ENCODE peak calls at places on chromosomes 16 and 17, in six cellular contexts. One of them, this sample, is unnamed.

GRCh38 chr17:72931163-72931562 is 161.3 kb downstream of the SLC39A11 start:
- DNase-seq in prostate gland: no peak
- DNase-seq in suprapubic skin: no peak
- DNase-seq in vagina: no peak
- DNase-seq in GM12892: peak; percentile 32
- DNase-seq in HL-60: no peak
- DNase-seq in this sample: no peak

GRCh38 chr16:58377932-58378331 is 14.3 kb upstream of the GINS3 start:
- DNase-seq in prostate gland: no peak
- DNase-seq in suprapubic skin: no peak
- DNase-seq in vagina: no peak
- DNase-seq in GM12892: no peak
- DNase-seq in HL-60: no peak
- DNase-seq in this sample: no peak

GRCh38 chr17:37847102-37847501 is 77.1 kb upstream of the TBC1D3K start:
- DNase-seq in prostate gland: no peak
- DNase-seq in suprapubic skin: peak; percentile 26
- DNase-seq in vagina: no peak
- DNase-seq in GM12892: no peak
- DNase-seq in HL-60: no peak
- DNase-seq in this sample: no peak

GRCh38 chr17:76528156-76528527 is 9.4 kb downstream of the CYGB start:
- DNase-seq in prostate gland: no peak
- DNase-seq in suprapubic skin: no peak
- DNase-seq in vagina: no peak
- DNase-seq in GM12892: peak; percentile 28
- DNase-seq in HL-60: no peak
- DNase-seq in this sample: no peak

GRCh38 chr17:72702998-72703397 is 389.5 kb downstream of the SLC39A11 start:
- DNase-seq in prostate gland: no peak
- DNase-seq in suprapubic skin: no peak
- DNase-seq in vagina: no peak
- DNase-seq in GM12892: no peak
- DNase-seq in HL-60: no peak
- DNase-seq in this sample: no peak

GRCh38 chr17:39828443-39828842 is 35.7 kb downstream of the IKZF3 start:
- DNase-seq in prostate gland: no peak
- DNase-seq in suprapubic skin: no peak
- DNase-seq in vagina: no peak
- DNase-seq in GM12892: no peak
- DNase-seq in HL-60: no peak
- DNase-seq in this sample: no peak

GRCh38 chr17:17957584-17957916 is 14.7 kb downstream of the TOM1L2 start:
- DNase-seq in prostate gland: no peak
- DNase-seq in suprapubic skin: no peak
- DNase-seq in vagina: no peak
- DNase-seq in GM12892: no peak
- DNase-seq in HL-60: no peak
- DNase-seq in this sample: no peak

GRCh38 chr17:17721140-17721668 is 39.9 kb downstream of the RAI1 start:
- DNase-seq in prostate gland: no peak
- DNase-seq in suprapubic skin: no peak
- DNase-seq in vagina: no peak
- DNase-seq in GM12892: no peak
- DNase-seq in HL-60: no peak
- DNase-seq in this sample: no peak

GRCh38 chr17:78474631-78475146 is 96.2 kb downstream of the PGS1 start:
- DNase-seq in prostate gland: no peak
- DNase-seq in suprapubic skin: no peak
- DNase-seq in vagina: no peak
- DNase-seq in GM12892: no peak
- DNase-seq in HL-60: no peak
- DNase-seq in this sample: no peak

GRCh38 chr17:76529224-76529642 is 8.3 kb downstream of the CYGB start:
- DNase-seq in prostate gland: peak; percentile 67
- DNase-seq in suprapubic skin: peak; percentile 92
- DNase-seq in vagina: peak; percentile 98
- DNase-seq in GM12892: no peak
- DNase-seq in HL-60: no peak
- DNase-seq in this sample: no peak

GRCh38 chr17:32882734-32883133 is 5.8 kb upstream of the MYO1D start:
- DNase-seq in prostate gland: no peak
- DNase-seq in suprapubic skin: no peak
- DNase-seq in vagina: no peak
- DNase-seq in GM12892: no peak
- DNase-seq in HL-60: no peak
- DNase-seq in this sample: no peak

GRCh38 chr16:73483934-73484712 is 436.2 kb upstream of the ZFHX3 start:
- DNase-seq in prostate gland: no peak
- DNase-seq in suprapubic skin: no peak
- DNase-seq in vagina: no peak
- DNase-seq in GM12892: no peak
- DNase-seq in HL-60: no peak
- DNase-seq in this sample: no peak

GRCh38 chr17:9290226-9290613 is 268.9 kb downstream of the NTN1 start:
- DNase-seq in prostate gland: no peak
- DNase-seq in suprapubic skin: no peak
- DNase-seq in vagina: no peak
- DNase-seq in GM12892: no peak
- DNase-seq in HL-60: no peak
- DNase-seq in this sample: no peak

GRCh38 chr17:12974319-12974661 is 43.5 kb downstream of the ELAC2 start:
- DNase-seq in prostate gland: no peak
- DNase-seq in suprapubic skin: no peak
- DNase-seq in vagina: no peak
- DNase-seq in GM12892: no peak
- DNase-seq in HL-60: no peak
- DNase-seq in this sample: no peak

GRCh38 chr16:20249247-20249646 is 78.1 kb downstream of the GP2 start:
- DNase-seq in prostate gland: no peak
- DNase-seq in suprapubic skin: no peak
- DNase-seq in vagina: no peak
- DNase-seq in GM12892: no peak
- DNase-seq in HL-60: no peak
- DNase-seq in this sample: no peak

GRCh38 chr17:40564195-40564882 is 933 bp downstream of the CCR7 start:
- DNase-seq in prostate gland: no peak
- DNase-seq in suprapubic skin: no peak
- DNase-seq in vagina: no peak
- DNase-seq in GM12892: no peak
- DNase-seq in HL-60: no peak
- DNase-seq in this sample: no peak

GRCh38 chr17:50316016-50316587 is 29.8 kb upstream of the XYLT2 start:
- DNase-seq in prostate gland: no peak
- DNase-seq in suprapubic skin: no peak
- DNase-seq in vagina: no peak
- DNase-seq in GM12892: no peak
- DNase-seq in HL-60: no peak
- DNase-seq in this sample: peak; percentile 70

GRCh38 chr17:64459284-64459747 is 10.4 kb downstream of the MILR1 start:
- DNase-seq in prostate gland: no peak
- DNase-seq in suprapubic skin: no peak
- DNase-seq in vagina: no peak
- DNase-seq in GM12892: no peak
- DNase-seq in HL-60: no peak
- DNase-seq in this sample: no peak

GRCh38 chr16:57485916-57486857 is at the start of gene DOK4:
- DNase-seq in prostate gland: peak; percentile 74
- DNase-seq in suprapubic skin: no peak
- DNase-seq in vagina: no peak
- DNase-seq in GM12892: peak; percentile 97
- DNase-seq in HL-60: no peak
- DNase-seq in this sample: no peak

GRCh38 chr17:67293251-67294203 is 48.5 kb upstream of the HELZ start:
- DNase-seq in prostate gland: peak; percentile 43
- DNase-seq in suprapubic skin: peak; percentile 86
- DNase-seq in vagina: no peak
- DNase-seq in GM12892: peak; percentile 65
- DNase-seq in HL-60: peak; percentile 59
- DNase-seq in this sample: peak; percentile 16

GRCh38 chr17:82291582-82292250 is 18.2 kb upstream of the CSNK1D start:
- DNase-seq in prostate gland: no peak
- DNase-seq in suprapubic skin: no peak
- DNase-seq in vagina: no peak
- DNase-seq in GM12892: no peak
- DNase-seq in HL-60: no peak
- DNase-seq in this sample: no peak

GRCh38 chr17:82292251-82293154 is 19.0 kb upstream of the CSNK1D start:
- DNase-seq in prostate gland: peak; percentile 96
- DNase-seq in suprapubic skin: peak; percentile 98
- DNase-seq in vagina: peak; percentile 99
- DNase-seq in GM12892: peak; percentile 99
- DNase-seq in HL-60: peak; percentile 99
- DNase-seq in this sample: peak; percentile 90

GRCh38 chr17:82296511-82297279 is 20.7 kb downstream of the CD7 start:
- DNase-seq in prostate gland: no peak
- DNase-seq in suprapubic skin: no peak
- DNase-seq in vagina: no peak
- DNase-seq in GM12892: no peak
- DNase-seq in HL-60: no peak
- DNase-seq in this sample: no peak

GRCh38 chr17:82295472-82295814 is 21.9 kb upstream of the CSNK1D start:
- DNase-seq in prostate gland: no peak
- DNase-seq in suprapubic skin: no peak
- DNase-seq in vagina: no peak
- DNase-seq in GM12892: no peak
- DNase-seq in HL-60: no peak
- DNase-seq in this sample: no peak

DNA sequence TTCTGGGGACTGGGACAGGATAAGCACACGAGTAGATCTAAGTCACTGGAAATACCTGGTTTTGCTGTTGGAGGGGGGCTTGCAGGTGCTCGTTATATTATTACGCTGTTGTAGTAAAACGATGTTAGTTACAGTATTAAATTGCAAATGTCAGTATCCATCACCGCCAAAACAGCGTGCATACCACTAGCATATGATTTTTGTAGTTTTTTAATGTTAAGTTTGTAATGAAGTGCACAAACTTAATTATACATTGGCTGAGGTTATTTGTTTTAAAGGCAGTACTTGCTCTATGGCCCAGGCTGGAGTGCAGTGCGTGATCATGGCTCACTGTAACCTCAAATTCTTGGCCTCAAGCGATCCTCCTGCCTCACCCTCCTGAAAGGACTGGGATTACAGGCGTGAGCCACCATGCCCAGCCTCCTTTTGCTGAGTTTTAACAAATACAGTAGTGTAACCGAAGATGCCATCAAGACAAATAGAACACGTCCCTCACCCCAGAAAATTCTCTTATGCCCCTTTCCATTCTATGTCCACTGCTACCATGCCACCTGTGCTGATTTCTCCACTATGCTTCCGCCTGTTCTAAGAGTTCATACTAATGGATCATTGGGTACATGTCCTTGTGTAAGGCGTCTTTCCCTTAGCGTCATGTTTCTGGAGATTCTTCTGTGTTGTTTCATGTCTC is 20.7 kb upstream of the CSNK1D start:
- DNase-seq in prostate gland: no peak
- DNase-seq in suprapubic skin: no peak
- DNase-seq in vagina: no peak
- DNase-seq in GM12892: no peak
- DNase-seq in HL-60: no peak
- DNase-seq in this sample: no peak
- TF ChIP-seq POLR2AphosphoS5 in prostate gland: no peak
- TF ChIP-seq POLR2AphosphoS5 in suprapubic skin: no peak
- TF ChIP-seq POLR2AphosphoS5 in vagina: no peak
- TF ChIP-seq POLR2AphosphoS5 in GM12892: no peak
- TF ChIP-seq POLR2AphosphoS5 in HL-60: no peak
- TF ChIP-seq POLR2AphosphoS5 in this sample: peak; percentile 48

DNA sequence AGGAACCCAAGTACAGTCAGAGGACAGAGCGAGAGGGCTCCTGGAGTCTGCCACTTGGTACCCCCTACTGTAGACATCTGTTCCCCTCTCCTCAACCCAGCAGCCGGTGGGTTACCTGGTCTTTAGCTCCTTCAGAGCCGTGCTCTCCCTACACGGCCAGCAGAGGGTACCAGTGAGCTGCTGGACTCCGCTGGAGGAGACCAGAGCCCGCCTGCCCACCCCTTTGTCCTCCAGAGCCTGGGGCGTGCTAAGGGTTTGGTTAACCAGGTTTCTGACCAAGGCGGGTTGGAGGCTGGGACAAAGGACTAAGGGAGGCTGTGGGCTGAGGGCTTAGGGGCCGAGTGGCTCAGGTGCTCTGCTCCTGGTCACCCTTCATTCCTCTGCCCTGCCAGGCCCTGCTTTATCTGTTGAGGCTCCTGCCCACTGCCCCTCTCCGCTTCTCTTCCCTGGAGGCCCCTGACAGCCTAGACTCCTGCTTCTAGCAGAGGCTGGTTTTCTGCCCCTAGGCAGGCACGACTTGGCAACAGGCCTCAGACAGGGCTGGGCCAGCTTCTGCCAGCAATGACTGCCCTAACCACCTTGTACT is 2.7 kb upstream of the HSD11B2 start:
- DNase-seq in prostate gland: peak; percentile 76
- DNase-seq in suprapubic skin: no peak
- DNase-seq in vagina: no peak
- DNase-seq in GM12892: peak; percentile 68
- DNase-seq in HL-60: no peak
- DNase-seq in this sample: no peak
- TF ChIP-seq POLR2AphosphoS5 in prostate gland: peak; percentile 58
- TF ChIP-seq POLR2AphosphoS5 in suprapubic skin: no peak
- TF ChIP-seq POLR2AphosphoS5 in vagina: no peak
- TF ChIP-seq POLR2AphosphoS5 in GM12892: no peak
- TF ChIP-seq POLR2AphosphoS5 in HL-60: no peak
- TF ChIP-seq POLR2AphosphoS5 in this sample: no peak

DNA sequence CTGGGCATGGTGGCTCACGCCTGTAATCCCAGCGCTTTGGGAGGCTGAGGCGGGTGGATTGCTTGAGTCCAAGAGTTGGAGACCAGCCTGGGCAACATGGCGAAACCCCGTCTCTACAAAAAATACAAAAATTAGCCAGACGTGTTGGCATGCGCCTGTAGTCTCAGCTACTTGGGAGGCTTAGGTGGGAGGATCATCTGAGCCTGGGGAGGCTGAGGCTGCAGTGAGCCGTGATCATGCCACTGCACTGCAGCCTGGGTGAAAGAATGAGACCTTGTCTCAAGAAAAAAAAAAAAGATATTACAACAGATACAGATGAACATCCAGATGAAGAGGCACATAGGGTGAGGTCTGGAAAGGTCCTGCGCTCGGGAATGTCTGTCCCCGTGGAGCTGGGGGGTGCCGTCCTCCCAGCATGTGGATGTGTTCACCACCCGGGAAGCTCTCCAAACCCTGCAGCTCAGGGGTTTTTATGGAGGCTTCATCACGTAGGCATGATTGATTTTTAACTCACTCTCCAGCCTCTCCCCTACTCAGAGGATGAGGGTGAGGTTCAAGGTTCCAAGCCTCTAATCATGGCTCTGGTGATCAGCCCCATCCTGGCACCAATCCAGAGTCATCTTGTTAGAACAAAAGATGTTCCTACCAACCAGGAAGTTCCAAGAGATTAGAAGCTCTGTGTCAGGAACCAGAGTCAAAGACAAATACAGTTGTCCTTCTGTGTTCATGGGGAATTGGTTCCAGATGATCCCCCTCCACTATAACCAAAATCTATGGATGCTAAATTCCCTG is 85.0 kb upstream of the DNAJA2 start:
- DNase-seq in prostate gland: peak; percentile 12
- DNase-seq in suprapubic skin: peak; percentile 50
- DNase-seq in vagina: no peak
- DNase-seq in GM12892: no peak
- DNase-seq in HL-60: no peak
- DNase-seq in this sample: no peak
- TF ChIP-seq POLR2AphosphoS5 in prostate gland: peak; percentile 21
- TF ChIP-seq POLR2AphosphoS5 in suprapubic skin: no peak
- TF ChIP-seq POLR2AphosphoS5 in vagina: no peak
- TF ChIP-seq POLR2AphosphoS5 in GM12892: no peak
- TF ChIP-seq POLR2AphosphoS5 in HL-60: no peak
- TF ChIP-seq POLR2AphosphoS5 in this sample: no peak

GRCh38 chr17:43438626-43439529 is 40.1 kb downstream of the ARL4D start:
- DNase-seq in prostate gland: no peak
- DNase-seq in suprapubic skin: no peak
- DNase-seq in vagina: no peak
- DNase-seq in GM12892: no peak
- DNase-seq in HL-60: no peak
- DNase-seq in this sample: no peak
- TF ChIP-seq POLR2AphosphoS5 in prostate gland: no peak
- TF ChIP-seq POLR2AphosphoS5 in suprapubic skin: no peak
- TF ChIP-seq POLR2AphosphoS5 in vagina: no peak
- TF ChIP-seq POLR2AphosphoS5 in GM12892: no peak
- TF ChIP-seq POLR2AphosphoS5 in HL-60: no peak
- TF ChIP-seq POLR2AphosphoS5 in this sample: no peak